ENCODE peak calls at places on chromosomes 13 and 19, in five cellular contexts. A, W, N, T and J are unnamed samples. For H3K4me1 and H3K9me3, the result is how much of the 10 kb centered on the place peaks cover.

GRCh38 chr19:4559569-4559968 is at the start of gene SEMA6B:
- DNase-seq in A (no peak), W (no peak), N (no peak), T (no peak), J (no peak)

GRCh38 chr13:48156466-48156865 is 61.6 kb upstream of the MED4 start:
- DNase-seq in A (peak), W (no peak), N (peak), T (peak), J (no peak)

GRCh38 chr13:71217827-71218226 is 649.2 kb downstream of the DACH1 start:
- DNase-seq in A (no peak), W (no peak), N (no peak), T (no peak), J (no peak)

GRCh38 chr13:37960427-37960826 is 90.9 kb upstream of the TRPC4 start:
- DNase-seq in A (no peak), W (no peak), N (no peak), T (no peak), J (no peak)

GRCh38 chr13:29676535-29676934 is 81.0 kb upstream of the SLC7A1 start:
- DNase-seq in A (no peak), W (no peak), N (peak), T (no peak), J (no peak)

GRCh38 chr13:99416411-99417121 is 84.7 kb upstream of the TM9SF2 start:
- DNase-seq in A (no peak), W (no peak), N (no peak), T (no peak), J (no peak)

GRCh38 chr19:11279505-11280236 is 16.3 kb upstream of the TSPAN16 start:
- DNase-seq in A (no peak), W (no peak), N (no peak), T (peak), J (no peak)

GRCh38 chr13:99656092-99656745 is 154.9 kb downstream of the TM9SF2 start:
- DNase-seq in A (peak), W (peak), N (peak), T (peak), J (peak)

GRCh38 chr13:30371649-30372265 is 50.5 kb upstream of the UBE2L5 start:
- DNase-seq in A (peak), W (no peak), N (peak), T (peak), J (peak)

GRCh38 chr13:109869312-109870237 is 83.2 kb upstream of the IRS2 start:
- DNase-seq in A (no peak), W (no peak), N (peak), T (no peak), J (peak)

GRCh38 chr13:114047358-114047881 is 73.5 kb upstream of the C13orf46 start:
- DNase-seq in A (no peak), W (no peak), N (no peak), T (no peak), J (no peak)

GRCh38 chr13:39451860-39452301 is 151.1 kb downstream of the LHFPL6 start:
- DNase-seq in A (no peak), W (no peak), N (no peak), T (no peak), J (peak)

GRCh38 chr13:76683854-76684253 is 202.4 kb downstream of the KCTD12 start:
- DNase-seq in A (no peak), W (no peak), N (no peak), T (no peak), J (no peak)

GRCh38 chr13:78881054-78881453 is 222.1 kb upstream of the OBI1 start:
- DNase-seq in A (no peak), W (no peak), N (no peak), T (no peak), J (no peak)

GRCh38 chr19:50925734-50926133 is 14.5 kb upstream of the KLK4 start:
- DNase-seq in A (no peak), W (no peak), N (peak), T (no peak), J (no peak)
- H3K4me1 ChIP-seq in A (under half), W (under half), N (under half), T (under half), J (under half)

GRCh38 chr13:82917984-82918383 is 964.3 kb downstream of the SLITRK1 start:
- DNase-seq in A (no peak), W (no peak), N (no peak), T (no peak), J (no peak)

DNA sequence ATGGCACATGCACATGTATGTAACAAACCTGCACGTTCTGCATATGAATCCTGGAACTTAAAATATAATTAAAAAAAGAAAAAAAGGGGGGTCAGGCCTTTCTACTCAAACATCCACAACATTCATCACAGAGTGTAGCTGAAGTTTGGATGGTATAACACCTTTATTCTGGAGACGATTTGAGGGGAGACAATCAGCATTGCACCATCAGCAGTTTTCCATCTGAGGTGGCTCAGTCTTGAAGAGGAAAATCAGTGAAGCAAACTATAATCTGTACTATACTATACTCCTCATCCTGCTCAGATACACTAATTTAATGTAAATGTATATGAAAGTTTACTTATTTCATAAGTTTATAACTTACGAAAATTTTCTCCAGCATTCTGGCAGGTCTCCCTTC is 969.7 kb downstream of the SLITRK1 start:
- DNase-seq in A (no peak), W (no peak), N (no peak), T (no peak), J (no peak)
- H3K4me3 ChIP-seq in A (no peak), W (no peak), N (no peak), T (no peak), J (no peak)

DNA sequence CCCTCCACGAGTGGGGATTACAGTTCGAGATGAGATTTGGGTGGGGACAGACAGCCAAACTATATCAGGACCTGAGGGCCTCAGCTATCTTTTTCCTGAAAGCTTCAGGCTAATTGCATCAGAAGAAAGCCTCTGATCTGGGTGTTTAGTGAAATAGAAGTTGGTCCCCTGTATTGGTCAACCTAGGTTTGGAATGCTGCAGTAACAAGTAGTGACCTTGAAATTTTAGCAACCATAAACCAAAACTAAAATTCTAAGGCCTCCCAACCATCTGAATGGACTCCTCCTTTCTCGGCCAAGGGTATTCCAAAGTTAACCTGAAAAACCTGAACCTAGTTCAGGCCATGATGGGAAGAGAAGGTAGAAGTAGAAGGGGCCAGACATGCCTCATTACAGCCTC is 34.9 kb upstream of the OR10H1 start:
- DNase-seq in A (no peak), W (no peak), N (no peak), T (no peak), J (no peak)
- H3K9me3 ChIP-seq in A (under half), W (under half), N (under half), T (under half), J (under half)

GRCh38 chr13:105365831-105366230 is 1169.6 kb downstream of the EFNB2 start:
- DNase-seq in A (no peak), W (no peak), N (peak), T (peak), J (no peak)
- H3K4me1 ChIP-seq in A (under half), W (under half), N (under half), T (under half), J (under half)

DNA sequence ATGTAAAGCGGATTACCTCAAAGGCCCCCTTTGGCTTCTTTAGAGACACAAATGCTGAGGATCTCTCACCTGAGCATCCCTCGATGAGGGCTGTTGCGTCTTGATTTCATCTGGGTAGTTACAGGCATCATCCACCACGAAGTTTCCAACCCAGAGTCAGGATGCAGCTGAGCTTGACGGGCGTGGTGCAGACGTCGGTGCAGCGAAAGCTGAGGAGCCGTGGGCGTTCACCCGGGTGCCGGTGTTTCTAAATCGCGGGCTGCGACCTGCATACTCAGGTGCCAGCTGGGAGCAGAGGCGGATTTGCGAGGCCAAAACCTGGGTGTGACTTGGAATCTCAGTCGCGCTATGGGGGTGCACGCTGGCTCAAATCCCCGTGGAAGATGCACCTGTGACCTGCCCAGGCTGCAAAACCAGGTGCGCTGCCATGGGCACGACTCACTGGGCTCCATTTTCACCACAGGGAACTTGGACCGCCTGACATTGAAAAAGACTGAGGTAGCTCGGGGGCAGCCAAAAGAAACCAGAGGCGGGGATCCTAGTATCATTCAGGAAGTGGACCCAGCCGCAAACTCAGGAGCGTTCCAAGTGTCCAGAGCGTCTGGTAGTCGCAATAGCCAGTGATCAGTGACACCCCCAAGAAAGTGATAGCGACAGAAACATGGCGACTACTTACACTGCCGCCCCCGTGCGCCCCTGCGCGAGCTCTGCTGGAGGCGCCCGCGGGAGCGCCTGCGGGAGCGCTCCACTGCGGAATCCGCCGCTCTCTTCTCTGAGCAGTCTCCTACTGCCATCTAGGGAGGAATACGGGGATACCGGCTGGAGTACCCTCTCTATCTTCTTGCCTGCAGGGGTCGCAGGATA is 36.4 kb upstream of the IGFL4 start:
- DNase-seq in A (peak), W (peak), N (peak), T (peak), J (peak)
- H3K4me3 ChIP-seq in A (peak), W (peak), N (peak), T (no peak), J (peak)

DNA sequence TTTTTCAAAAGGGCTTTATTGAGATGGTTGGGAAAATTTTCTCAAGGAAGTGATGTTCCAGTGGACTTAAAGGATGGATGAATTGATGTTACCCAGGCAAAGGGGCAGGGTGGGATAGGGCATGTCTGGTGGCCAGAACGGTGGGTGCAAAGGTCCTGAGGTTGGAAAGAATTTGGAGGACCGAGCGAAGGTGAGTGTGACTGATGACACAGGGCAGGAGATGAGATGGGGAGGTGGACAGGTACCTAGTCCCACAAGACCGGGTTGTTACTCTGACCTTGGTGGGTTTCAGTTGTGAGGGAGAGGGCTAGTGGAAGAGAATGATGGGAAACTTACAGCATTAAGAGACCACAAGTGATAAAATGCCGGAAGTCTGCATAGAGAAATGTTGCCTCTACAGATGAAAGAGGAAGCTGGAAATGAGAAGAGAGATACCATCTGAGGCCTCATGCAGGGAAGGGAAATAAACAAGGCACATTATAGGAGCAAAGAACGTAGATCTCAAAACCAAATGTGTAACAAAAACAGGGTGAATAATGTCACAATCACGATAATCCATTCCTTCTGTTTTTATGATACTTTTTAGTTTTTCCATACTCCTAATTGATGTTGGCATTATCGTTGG is 4.5 kb downstream of the ADGRE1 start:
- DNase-seq in A (no peak), W (no peak), N (no peak), T (peak), J (no peak)
- H3K9me3 ChIP-seq in A (under half), W (under half), N (under half), T (under half), J (under half)